ENCODE peak calls at places on chromosomes 4 and X, in four cellular contexts. One of them, this sample, is unnamed.

GRCh38 chr4:106365613-106366012 is 3.0 kb downstream of the GIMD1 start:
- DNase-seq in fibroblast of lung: peak; percentile 90
- DNase-seq in heart left ventricle: no peak
- DNase-seq in CD8-positive, alpha-beta T cell: no peak
- DNase-seq in this sample: peak; percentile 66

GRCh38 chrX:37896491-37896890 is 49.1 kb upstream of the DYNLT3 start:
- DNase-seq in fibroblast of lung: no peak
- DNase-seq in heart left ventricle: no peak
- DNase-seq in CD8-positive, alpha-beta T cell: no peak
- DNase-seq in this sample: no peak

GRCh38 chr4:72295966-72296557 is 264.3 kb downstream of the NPFFR2 start:
- DNase-seq in fibroblast of lung: peak; percentile 74
- DNase-seq in heart left ventricle: no peak
- DNase-seq in CD8-positive, alpha-beta T cell: no peak
- DNase-seq in this sample: peak; percentile 15

GRCh38 chr4:22487333-22487732 is 28.5 kb downstream of the ADGRA3 start:
- DNase-seq in fibroblast of lung: no peak
- DNase-seq in heart left ventricle: no peak
- DNase-seq in CD8-positive, alpha-beta T cell: no peak
- DNase-seq in this sample: no peak

GRCh38 chr4:144732584-144733130 is 86.7 kb downstream of the HHIP start:
- DNase-seq in fibroblast of lung: no peak
- DNase-seq in heart left ventricle: no peak
- DNase-seq in CD8-positive, alpha-beta T cell: no peak
- DNase-seq in this sample: no peak

GRCh38 chrX:7286461-7286860 is 138.5 kb upstream of the PUDP start:
- DNase-seq in fibroblast of lung: no peak
- DNase-seq in heart left ventricle: no peak
- DNase-seq in CD8-positive, alpha-beta T cell: no peak
- DNase-seq in this sample: no peak

GRCh38 chr4:165537028-165537648 is 158.3 kb downstream of the CPE start:
- DNase-seq in fibroblast of lung: peak; percentile 65
- DNase-seq in heart left ventricle: no peak
- DNase-seq in CD8-positive, alpha-beta T cell: no peak
- DNase-seq in this sample: no peak

GRCh38 chrX:34638116-34638515 is 19.0 kb downstream of the TMEM47 start:
- DNase-seq in fibroblast of lung: peak; percentile 68
- DNase-seq in heart left ventricle: no peak
- DNase-seq in CD8-positive, alpha-beta T cell: no peak
- DNase-seq in this sample: peak; percentile 6

GRCh38 chrX:103157511-103158316 is 57.2 kb upstream of the BEX4 start:
- DNase-seq in fibroblast of lung: peak; percentile 56
- DNase-seq in heart left ventricle: no peak
- DNase-seq in CD8-positive, alpha-beta T cell: no peak
- DNase-seq in this sample: no peak

GRCh38 chr4:7941111-7942018 is 1.7 kb upstream of the AFAP1 start:
- DNase-seq in fibroblast of lung: peak; percentile 44
- DNase-seq in heart left ventricle: no peak
- DNase-seq in CD8-positive, alpha-beta T cell: no peak
- DNase-seq in this sample: no peak

GRCh38 chr4:5387457-5387856 is 320.9 kb downstream of the EVC2 start:
- DNase-seq in fibroblast of lung: no peak
- DNase-seq in heart left ventricle: no peak
- DNase-seq in CD8-positive, alpha-beta T cell: no peak
- DNase-seq in this sample: no peak

GRCh38 chr4:129968778-129969177 is 872.8 kb downstream of the C4orf33 start:
- DNase-seq in fibroblast of lung: no peak
- DNase-seq in heart left ventricle: no peak
- DNase-seq in CD8-positive, alpha-beta T cell: no peak
- DNase-seq in this sample: no peak

GRCh38 chr4:105551968-105552746 is at the start of gene ARHGEF38:
- DNase-seq in fibroblast of lung: peak; percentile 2
- DNase-seq in heart left ventricle: no peak
- DNase-seq in CD8-positive, alpha-beta T cell: no peak
- DNase-seq in this sample: no peak

GRCh38 chrX:116194649-116195048 is 24.1 kb downstream of the AGTR2 start:
- DNase-seq in fibroblast of lung: no peak
- DNase-seq in heart left ventricle: no peak
- DNase-seq in CD8-positive, alpha-beta T cell: no peak
- DNase-seq in this sample: no peak

GRCh38 chrX:13371191-13371590 is 51.3 kb upstream of the ATXN3L start:
- DNase-seq in fibroblast of lung: no peak
- DNase-seq in heart left ventricle: no peak
- DNase-seq in CD8-positive, alpha-beta T cell: no peak
- DNase-seq in this sample: no peak

GRCh38 chr4:140343303-140343702 is 30.1 kb upstream of the SCOC start:
- DNase-seq in fibroblast of lung: peak; percentile 40
- DNase-seq in heart left ventricle: no peak
- DNase-seq in CD8-positive, alpha-beta T cell: no peak
- DNase-seq in this sample: no peak

GRCh38 chrX:26442340-26442739 is 226.4 kb downstream of the MAGEB5 start:
- DNase-seq in fibroblast of lung: peak; percentile 40
- DNase-seq in heart left ventricle: no peak
- DNase-seq in CD8-positive, alpha-beta T cell: no peak
- DNase-seq in this sample: no peak

GRCh38 chr4:56772134-56772533 is 49.4 kb downstream of the SPINK2 start:
- DNase-seq in fibroblast of lung: no peak
- DNase-seq in heart left ventricle: no peak
- DNase-seq in CD8-positive, alpha-beta T cell: no peak
- DNase-seq in this sample: no peak

GRCh38 chr4:3801931-3802550 is 35.9 kb downstream of the ADRA2C start:
- DNase-seq in fibroblast of lung: no peak
- DNase-seq in heart left ventricle: no peak
- DNase-seq in CD8-positive, alpha-beta T cell: no peak
- DNase-seq in this sample: no peak

GRCh38 chr4:111991163-111991562 is 154.1 kb upstream of the FAM241A start:
- DNase-seq in fibroblast of lung: no peak
- DNase-seq in heart left ventricle: no peak
- DNase-seq in CD8-positive, alpha-beta T cell: no peak
- DNase-seq in this sample: no peak
- H3K27ac ChIP-seq in fibroblast of lung: no peak overlapping the region
- H3K27ac ChIP-seq in heart left ventricle: no peak overlapping the region
- H3K27ac ChIP-seq in CD8-positive, alpha-beta T cell: no peak overlapping the region
- H3K27ac ChIP-seq in this sample: no peak overlapping the region

GRCh38 chr4:182303847-182304246 is 60.6 kb downstream of the TENM3 start:
- DNase-seq in fibroblast of lung: no peak
- DNase-seq in heart left ventricle: no peak
- DNase-seq in CD8-positive, alpha-beta T cell: no peak
- DNase-seq in this sample: no peak

GRCh38 chr4:182309877-182310276 is 66.7 kb downstream of the TENM3 start:
- DNase-seq in fibroblast of lung: no peak
- DNase-seq in heart left ventricle: no peak
- DNase-seq in CD8-positive, alpha-beta T cell: no peak
- DNase-seq in this sample: no peak

GRCh38 chr4:182307746-182308145 is 64.5 kb downstream of the TENM3 start:
- DNase-seq in fibroblast of lung: peak; percentile 90
- DNase-seq in heart left ventricle: no peak
- DNase-seq in CD8-positive, alpha-beta T cell: no peak
- DNase-seq in this sample: peak; percentile 91

GRCh38 chr4:182310316-182310715 is 67.1 kb downstream of the TENM3 start:
- DNase-seq in fibroblast of lung: peak; percentile 67
- DNase-seq in heart left ventricle: no peak
- DNase-seq in CD8-positive, alpha-beta T cell: no peak
- DNase-seq in this sample: peak; percentile 27

GRCh38 chr4:182306792-182307507 is 63.7 kb downstream of the TENM3 start:
- DNase-seq in fibroblast of lung: peak; percentile 44
- DNase-seq in heart left ventricle: no peak
- DNase-seq in CD8-positive, alpha-beta T cell: no peak
- DNase-seq in this sample: no peak
- TF ChIP-seq CTCF in fibroblast of lung: no peak
- TF ChIP-seq CTCF in heart left ventricle: no peak
- TF ChIP-seq CTCF in CD8-positive, alpha-beta T cell: no peak
- TF ChIP-seq CTCF in this sample: peak; percentile 32

GRCh38 chrX:20567108-20567507 is 300.4 kb upstream of the RPS6KA3 start:
- DNase-seq in fibroblast of lung: no peak
- DNase-seq in heart left ventricle: no peak
- DNase-seq in CD8-positive, alpha-beta T cell: no peak
- DNase-seq in this sample: no peak

GRCh38 chrX:20571611-20572010 is 304.9 kb upstream of the RPS6KA3 start:
- DNase-seq in fibroblast of lung: peak; percentile 20
- DNase-seq in heart left ventricle: no peak
- DNase-seq in CD8-positive, alpha-beta T cell: no peak
- DNase-seq in this sample: no peak
- H3K4me3 ChIP-seq in fibroblast of lung: no peak overlapping the region
- H3K4me3 ChIP-seq in heart left ventricle: no peak overlapping the region
- H3K4me3 ChIP-seq in CD8-positive, alpha-beta T cell: no peak overlapping the region
- H3K4me3 ChIP-seq in this sample: no peak overlapping the region

GRCh38 chr4:13783800-13784411 is 156.4 kb upstream of the BOD1L1 start:
- DNase-seq in fibroblast of lung: no peak
- DNase-seq in heart left ventricle: no peak
- DNase-seq in CD8-positive, alpha-beta T cell: no peak
- DNase-seq in this sample: no peak
- H3K27ac ChIP-seq in fibroblast of lung: no peak overlapping the region
- H3K27ac ChIP-seq in heart left ventricle: no peak overlapping the region
- H3K27ac ChIP-seq in CD8-positive, alpha-beta T cell: no peak overlapping the region
- H3K27ac ChIP-seq in this sample: no peak overlapping the region

DNA sequence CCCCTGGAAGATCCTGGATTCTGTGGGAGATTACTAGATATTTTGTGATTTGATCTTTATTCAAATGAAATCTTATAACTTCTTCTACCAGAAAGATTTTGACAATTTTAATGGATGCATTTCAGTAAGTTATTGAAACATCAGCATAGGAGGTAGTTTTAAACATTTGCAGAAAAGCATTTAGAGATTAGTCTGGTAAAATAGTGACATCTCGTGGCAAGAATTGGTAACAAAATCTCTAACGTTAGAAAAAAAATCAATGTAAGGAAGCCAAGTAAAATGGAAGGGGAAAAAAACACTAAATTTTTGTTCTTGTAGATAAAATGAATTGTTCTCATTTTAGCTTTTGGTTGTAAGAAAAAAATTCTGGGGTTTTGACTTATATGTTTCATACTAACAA is 73.3 kb downstream of the TASL start:
- DNase-seq in fibroblast of lung: peak; percentile 56
- DNase-seq in heart left ventricle: no peak
- DNase-seq in CD8-positive, alpha-beta T cell: no peak
- DNase-seq in this sample: no peak
- TF ChIP-seq CTCF in fibroblast of lung: no peak
- TF ChIP-seq CTCF in heart left ventricle: peak; percentile 43
- TF ChIP-seq CTCF in CD8-positive, alpha-beta T cell: no peak
- TF ChIP-seq CTCF in this sample: peak; percentile 40

DNA sequence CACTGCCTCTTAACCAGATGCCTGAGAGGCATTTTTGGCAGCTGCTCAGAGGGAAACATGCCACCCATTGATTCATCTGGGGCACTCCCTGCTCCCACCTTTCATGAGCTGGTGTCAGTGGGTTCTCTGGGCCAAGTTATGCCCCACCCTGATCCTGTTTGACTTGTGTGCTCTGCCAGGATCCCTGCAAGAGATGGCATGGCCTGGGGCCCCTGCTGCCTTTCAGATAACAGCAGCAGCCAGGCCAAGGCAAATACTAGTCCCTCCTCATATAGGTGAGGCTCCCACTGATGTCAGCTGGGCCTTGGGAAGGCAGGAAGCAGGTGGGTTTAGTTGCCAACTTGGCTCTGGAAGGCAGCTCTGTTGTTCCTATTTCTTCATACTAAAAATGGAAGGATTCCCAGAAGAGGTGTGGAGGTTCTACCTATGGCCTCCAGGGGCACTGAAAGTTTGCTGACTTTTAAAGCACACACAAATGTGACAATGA is 192.9 kb upstream of the RBPJ start:
- DNase-seq in fibroblast of lung: no peak
- DNase-seq in heart left ventricle: no peak
- DNase-seq in CD8-positive, alpha-beta T cell: no peak
- DNase-seq in this sample: no peak
- H3K4me3 ChIP-seq in fibroblast of lung: no peak overlapping the region
- H3K4me3 ChIP-seq in heart left ventricle: no peak overlapping the region
- H3K4me3 ChIP-seq in CD8-positive, alpha-beta T cell: no peak overlapping the region
- H3K4me3 ChIP-seq in this sample: no peak overlapping the region

GRCh38 chrX:136251042-136251991 is at the start of gene MAP7D3:
- DNase-seq in fibroblast of lung: peak; percentile 38
- DNase-seq in heart left ventricle: peak; percentile 78
- DNase-seq in CD8-positive, alpha-beta T cell: peak; percentile 63
- DNase-seq in this sample: no peak

GRCh38 chrX:136246201-136246600 is 5.0 kb downstream of the MAP7D3 start:
- DNase-seq in fibroblast of lung: no peak
- DNase-seq in heart left ventricle: no peak
- DNase-seq in CD8-positive, alpha-beta T cell: no peak
- DNase-seq in this sample: no peak

GRCh38 chrX:136255543-136255942 is 4.3 kb upstream of the MAP7D3 start:
- DNase-seq in fibroblast of lung: peak; percentile 8
- DNase-seq in heart left ventricle: no peak
- DNase-seq in CD8-positive, alpha-beta T cell: no peak
- DNase-seq in this sample: no peak

DNA sequence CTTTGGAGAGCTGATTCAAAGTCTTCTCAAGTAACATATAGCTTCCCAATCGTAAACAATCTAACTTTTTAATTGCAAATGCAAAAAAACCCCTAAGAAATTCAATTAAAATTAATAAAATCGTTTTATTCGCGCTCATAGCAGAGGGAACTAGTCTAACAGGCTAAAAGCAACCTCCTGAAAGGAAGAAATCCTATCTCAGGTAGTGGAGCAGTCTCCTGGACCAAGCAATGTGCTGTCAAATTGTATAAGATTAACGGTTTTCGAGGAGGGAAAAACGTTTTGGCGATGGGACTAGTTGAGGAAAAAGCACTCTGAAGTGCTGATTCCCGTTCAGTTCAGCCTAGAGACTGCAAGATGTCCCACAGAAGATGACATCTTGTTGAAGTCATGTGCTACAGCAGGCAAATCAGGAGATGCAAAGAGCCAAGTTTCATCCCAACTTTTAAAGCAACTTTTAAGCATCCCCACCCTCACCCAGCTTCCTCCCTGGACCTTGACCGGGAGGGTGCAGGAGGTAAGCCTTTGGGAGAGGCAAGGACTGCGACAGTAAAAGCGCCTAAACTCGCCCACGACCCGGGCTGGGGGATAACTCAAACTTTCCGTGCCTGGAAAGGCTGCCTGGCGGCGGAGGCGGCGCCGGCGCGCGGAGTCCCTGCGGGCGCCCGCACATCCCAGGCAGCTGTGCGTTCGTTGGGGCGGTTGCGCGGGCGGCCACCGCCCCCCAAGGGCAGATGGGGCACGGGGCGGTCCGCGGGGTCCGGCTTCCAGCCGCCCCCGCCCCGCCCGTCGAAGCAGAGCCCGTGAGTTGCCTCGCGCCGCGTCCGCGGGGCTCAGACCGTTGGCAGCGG is 784 bp downstream of the MAP7D3 start:
- DNase-seq in fibroblast of lung: peak; percentile 32
- DNase-seq in heart left ventricle: no peak
- DNase-seq in CD8-positive, alpha-beta T cell: peak; percentile 22
- DNase-seq in this sample: no peak
- H3K27ac ChIP-seq in fibroblast of lung: peak overlapping the region; percentile 74
- H3K27ac ChIP-seq in heart left ventricle: peak overlapping the region; percentile 81
- H3K27ac ChIP-seq in CD8-positive, alpha-beta T cell: peak overlapping the region; percentile 37
- H3K27ac ChIP-seq in this sample: no peak overlapping the region

This sample was measured in AG04450.